ENCODE peak calls at places on chromosomes 5 and 9, in ten cellular contexts. One of them, this sample, is unnamed. For H3K4me1, the result is how much of the 10 kb centered on the place peaks cover.

GRCh38 chr5:133483406-133484090 is 128.8 kb downstream of the FSTL4 start:
- DNase-seq in mesenchymal stem cell: no peak
- DNase-seq in CD8-positive, alpha-beta memory T cell: no peak
- DNase-seq in pancreas: no peak
- DNase-seq in cardiac muscle cell: no peak
- DNase-seq in fibroblast of lung: no peak
- DNase-seq in tibial nerve: no peak
- DNase-seq in tibial artery: peak
- DNase-seq in upper lobe of right lung: no peak
- DNase-seq in mucosa of descending colon: peak
- DNase-seq in this sample: no peak

GRCh38 chr9:137128158-137129088 is 10.5 kb upstream of the GRIN1 start:
- DNase-seq in fibroblast of lung: no peak
- DNase-seq in tibial artery: no peak
- DNase-seq in cardiac muscle cell: no peak
- DNase-seq in mesenchymal stem cell: no peak
- DNase-seq in pancreas: peak
- DNase-seq in mucosa of descending colon: no peak
- DNase-seq in tibial nerve: no peak
- DNase-seq in CD8-positive, alpha-beta memory T cell: peak
- DNase-seq in upper lobe of right lung: no peak
- DNase-seq in this sample: no peak

GRCh38 chr5:130116972-130117371 is 212.7 kb downstream of the CHSY3 start:
- DNase-seq in pancreas: no peak
- DNase-seq in upper lobe of right lung: no peak
- DNase-seq in fibroblast of lung: no peak
- DNase-seq in CD8-positive, alpha-beta memory T cell: no peak
- DNase-seq in tibial nerve: no peak
- DNase-seq in mucosa of descending colon: no peak
- DNase-seq in tibial artery: no peak
- DNase-seq in cardiac muscle cell: no peak
- DNase-seq in mesenchymal stem cell: no peak
- DNase-seq in this sample: no peak

GRCh38 chr5:172502410-172502809 is 48.1 kb upstream of the SH3PXD2B start:
- DNase-seq in mucosa of descending colon: no peak
- DNase-seq in upper lobe of right lung: peak
- DNase-seq in CD8-positive, alpha-beta memory T cell: no peak
- DNase-seq in mesenchymal stem cell: no peak
- DNase-seq in fibroblast of lung: no peak
- DNase-seq in pancreas: no peak
- DNase-seq in tibial artery: no peak
- DNase-seq in cardiac muscle cell: no peak
- DNase-seq in tibial nerve: peak
- DNase-seq in this sample: no peak

GRCh38 chr5:178450121-178450631 is 140.0 kb downstream of the COL23A1 start:
- DNase-seq in mesenchymal stem cell: no peak
- DNase-seq in cardiac muscle cell: no peak
- DNase-seq in tibial nerve: no peak
- DNase-seq in tibial artery: no peak
- DNase-seq in CD8-positive, alpha-beta memory T cell: no peak
- DNase-seq in fibroblast of lung: no peak
- DNase-seq in upper lobe of right lung: no peak
- DNase-seq in mucosa of descending colon: no peak
- DNase-seq in pancreas: no peak
- DNase-seq in this sample: no peak

GRCh38 chr5:683619-684481 is 9.3 kb downstream of the TPPP start:
- DNase-seq in tibial nerve: no peak
- DNase-seq in mesenchymal stem cell: no peak
- DNase-seq in mucosa of descending colon: no peak
- DNase-seq in CD8-positive, alpha-beta memory T cell: no peak
- DNase-seq in upper lobe of right lung: peak
- DNase-seq in pancreas: peak
- DNase-seq in fibroblast of lung: no peak
- DNase-seq in tibial artery: no peak
- DNase-seq in cardiac muscle cell: no peak
- DNase-seq in this sample: no peak

GRCh38 chr9:71349218-71349617 is 227.8 kb upstream of the TRPM3 start:
- DNase-seq in cardiac muscle cell: peak
- DNase-seq in fibroblast of lung: no peak
- DNase-seq in pancreas: no peak
- DNase-seq in tibial artery: no peak
- DNase-seq in mucosa of descending colon: no peak
- DNase-seq in CD8-positive, alpha-beta memory T cell: no peak
- DNase-seq in tibial nerve: no peak
- DNase-seq in mesenchymal stem cell: peak
- DNase-seq in upper lobe of right lung: no peak
- DNase-seq in this sample: peak

GRCh38 chr5:100780376-100780870 is 122.7 kb downstream of the ST8SIA4 start:
- DNase-seq in cardiac muscle cell: no peak
- DNase-seq in pancreas: no peak
- DNase-seq in fibroblast of lung: no peak
- DNase-seq in mucosa of descending colon: no peak
- DNase-seq in tibial nerve: no peak
- DNase-seq in upper lobe of right lung: no peak
- DNase-seq in CD8-positive, alpha-beta memory T cell: peak
- DNase-seq in mesenchymal stem cell: no peak
- DNase-seq in tibial artery: no peak
- DNase-seq in this sample: no peak

GRCh38 chr9:35998333-35998732 is 38.4 kb upstream of the RECK start:
- DNase-seq in CD8-positive, alpha-beta memory T cell: no peak
- DNase-seq in upper lobe of right lung: no peak
- DNase-seq in mesenchymal stem cell: no peak
- DNase-seq in fibroblast of lung: no peak
- DNase-seq in cardiac muscle cell: no peak
- DNase-seq in pancreas: no peak
- DNase-seq in mucosa of descending colon: no peak
- DNase-seq in tibial artery: no peak
- DNase-seq in tibial nerve: no peak
- DNase-seq in this sample: no peak

GRCh38 chr9:19924090-19924489 is 135.3 kb upstream of the SLC24A2 start:
- DNase-seq in mesenchymal stem cell: peak
- DNase-seq in CD8-positive, alpha-beta memory T cell: no peak
- DNase-seq in tibial nerve: no peak
- DNase-seq in upper lobe of right lung: no peak
- DNase-seq in mucosa of descending colon: no peak
- DNase-seq in tibial artery: no peak
- DNase-seq in fibroblast of lung: peak
- DNase-seq in pancreas: no peak
- DNase-seq in cardiac muscle cell: peak
- DNase-seq in this sample: no peak

GRCh38 chr5:135740475-135740874 is 94.0 kb upstream of the SLC25A48 start:
- DNase-seq in fibroblast of lung: no peak
- DNase-seq in tibial artery: no peak
- DNase-seq in tibial nerve: no peak
- DNase-seq in upper lobe of right lung: no peak
- DNase-seq in pancreas: no peak
- DNase-seq in CD8-positive, alpha-beta memory T cell: no peak
- DNase-seq in cardiac muscle cell: no peak
- DNase-seq in mucosa of descending colon: no peak
- DNase-seq in mesenchymal stem cell: no peak
- DNase-seq in this sample: no peak

GRCh38 chr5:14900661-14901461 is 29.3 kb upstream of the ANKH start:
- DNase-seq in pancreas: no peak
- DNase-seq in CD8-positive, alpha-beta memory T cell: no peak
- DNase-seq in tibial artery: no peak
- DNase-seq in mesenchymal stem cell: peak
- DNase-seq in tibial nerve: peak
- DNase-seq in mucosa of descending colon: no peak
- DNase-seq in upper lobe of right lung: no peak
- DNase-seq in fibroblast of lung: peak
- DNase-seq in cardiac muscle cell: peak
- DNase-seq in this sample: no peak

GRCh38 chr5:37777472-37778135 is 62.2 kb downstream of the GDNF start:
- DNase-seq in pancreas: no peak
- DNase-seq in tibial artery: no peak
- DNase-seq in CD8-positive, alpha-beta memory T cell: no peak
- DNase-seq in upper lobe of right lung: no peak
- DNase-seq in tibial nerve: no peak
- DNase-seq in fibroblast of lung: peak
- DNase-seq in mucosa of descending colon: no peak
- DNase-seq in mesenchymal stem cell: peak
- DNase-seq in cardiac muscle cell: peak
- DNase-seq in this sample: no peak

GRCh38 chr5:89595065-89595464 is 712.1 kb upstream of the MEF2C start:
- DNase-seq in mucosa of descending colon: no peak
- DNase-seq in tibial artery: no peak
- DNase-seq in upper lobe of right lung: no peak
- DNase-seq in pancreas: no peak
- DNase-seq in cardiac muscle cell: no peak
- DNase-seq in fibroblast of lung: no peak
- DNase-seq in tibial nerve: no peak
- DNase-seq in CD8-positive, alpha-beta memory T cell: no peak
- DNase-seq in mesenchymal stem cell: no peak
- DNase-seq in this sample: no peak

GRCh38 chr5:153827407-153827806 is 211.3 kb downstream of the FAM114A2 start:
- DNase-seq in pancreas: no peak
- DNase-seq in CD8-positive, alpha-beta memory T cell: no peak
- DNase-seq in upper lobe of right lung: no peak
- DNase-seq in tibial nerve: peak
- DNase-seq in tibial artery: peak
- DNase-seq in mucosa of descending colon: no peak
- DNase-seq in fibroblast of lung: no peak
- DNase-seq in mesenchymal stem cell: no peak
- DNase-seq in cardiac muscle cell: no peak
- DNase-seq in this sample: peak

GRCh38 chr9:134961331-134962064 is 43.8 kb upstream of the FCN1 start:
- DNase-seq in tibial nerve: no peak
- DNase-seq in tibial artery: peak
- DNase-seq in upper lobe of right lung: peak
- DNase-seq in fibroblast of lung: no peak
- DNase-seq in CD8-positive, alpha-beta memory T cell: no peak
- DNase-seq in pancreas: no peak
- DNase-seq in mesenchymal stem cell: no peak
- DNase-seq in cardiac muscle cell: no peak
- DNase-seq in mucosa of descending colon: no peak
- DNase-seq in this sample: no peak

GRCh38 chr5:142568996-142569335 is 116.9 kb downstream of the FGF1 start:
- DNase-seq in mesenchymal stem cell: no peak
- DNase-seq in cardiac muscle cell: no peak
- DNase-seq in mucosa of descending colon: no peak
- DNase-seq in tibial nerve: no peak
- DNase-seq in upper lobe of right lung: no peak
- DNase-seq in fibroblast of lung: no peak
- DNase-seq in pancreas: no peak
- DNase-seq in tibial artery: no peak
- DNase-seq in CD8-positive, alpha-beta memory T cell: no peak
- DNase-seq in this sample: no peak

GRCh38 chr9:34379334-34380033 is 2.8 kb upstream of the MYORG start:
- DNase-seq in CD8-positive, alpha-beta memory T cell: peak
- DNase-seq in pancreas: peak
- DNase-seq in upper lobe of right lung: peak
- DNase-seq in mesenchymal stem cell: peak
- DNase-seq in fibroblast of lung: peak
- DNase-seq in tibial nerve: peak
- DNase-seq in tibial artery: peak
- DNase-seq in cardiac muscle cell: peak
- DNase-seq in mucosa of descending colon: peak
- DNase-seq in this sample: peak

GRCh38 chr5:115179068-115179958 is 9.6 kb upstream of the TRIM36 start:
- DNase-seq in tibial artery: peak
- DNase-seq in fibroblast of lung: no peak
- DNase-seq in mucosa of descending colon: peak
- DNase-seq in pancreas: peak
- DNase-seq in upper lobe of right lung: no peak
- DNase-seq in CD8-positive, alpha-beta memory T cell: no peak
- DNase-seq in mesenchymal stem cell: peak
- DNase-seq in tibial nerve: no peak
- DNase-seq in cardiac muscle cell: no peak
- DNase-seq in this sample: no peak

GRCh38 chr5:131277875-131278795 is 14.3 kb downstream of the CDC42SE2 start:
- DNase-seq in cardiac muscle cell: no peak
- DNase-seq in tibial artery: no peak
- DNase-seq in CD8-positive, alpha-beta memory T cell: no peak
- DNase-seq in pancreas: no peak
- DNase-seq in upper lobe of right lung: no peak
- DNase-seq in tibial nerve: no peak
- DNase-seq in mucosa of descending colon: no peak
- DNase-seq in mesenchymal stem cell: peak
- DNase-seq in fibroblast of lung: no peak
- DNase-seq in this sample: no peak

GRCh38 chr5:134948929-134949328 is 18.8 kb upstream of the CATSPER3 start:
- DNase-seq in mucosa of descending colon: no peak
- DNase-seq in tibial nerve: peak
- DNase-seq in upper lobe of right lung: no peak
- DNase-seq in cardiac muscle cell: peak
- DNase-seq in fibroblast of lung: peak
- DNase-seq in tibial artery: peak
- DNase-seq in CD8-positive, alpha-beta memory T cell: no peak
- DNase-seq in pancreas: no peak
- DNase-seq in mesenchymal stem cell: no peak
- DNase-seq in this sample: peak

GRCh38 chr9:212265-212664 is 2.4 kb upstream of the DOCK8 start:
- DNase-seq in tibial nerve: peak
- DNase-seq in pancreas: no peak
- DNase-seq in CD8-positive, alpha-beta memory T cell: no peak
- DNase-seq in mucosa of descending colon: no peak
- DNase-seq in fibroblast of lung: no peak
- DNase-seq in upper lobe of right lung: no peak
- DNase-seq in tibial artery: no peak
- DNase-seq in cardiac muscle cell: no peak
- DNase-seq in mesenchymal stem cell: no peak
- DNase-seq in this sample: no peak
- H3K4me1 ChIP-seq in tibial nerve: under half
- H3K4me1 ChIP-seq in pancreas: under half
- H3K4me1 ChIP-seq in CD8-positive, alpha-beta memory T cell: under half
- H3K4me1 ChIP-seq in mucosa of descending colon: under half
- H3K4me1 ChIP-seq in fibroblast of lung: under half
- H3K4me1 ChIP-seq in upper lobe of right lung: under half
- H3K4me1 ChIP-seq in tibial artery: under half
- H3K4me1 ChIP-seq in cardiac muscle cell: under half
- H3K4me1 ChIP-seq in mesenchymal stem cell: under half
- H3K4me1 ChIP-seq in this sample: under half

GRCh38 chr9:136062657-136063439 is 32.2 kb downstream of the NACC2 start:
- DNase-seq in fibroblast of lung: no peak
- DNase-seq in tibial nerve: no peak
- DNase-seq in cardiac muscle cell: no peak
- DNase-seq in CD8-positive, alpha-beta memory T cell: no peak
- DNase-seq in pancreas: no peak
- DNase-seq in mucosa of descending colon: no peak
- DNase-seq in tibial artery: peak
- DNase-seq in upper lobe of right lung: peak
- DNase-seq in mesenchymal stem cell: no peak
- DNase-seq in this sample: no peak
- H3K4me1 ChIP-seq in fibroblast of lung: under half
- H3K4me1 ChIP-seq in tibial nerve: under half
- H3K4me1 ChIP-seq in cardiac muscle cell: under half
- H3K4me1 ChIP-seq in CD8-positive, alpha-beta memory T cell: under half
- H3K4me1 ChIP-seq in pancreas: under half
- H3K4me1 ChIP-seq in mucosa of descending colon: under half
- H3K4me1 ChIP-seq in tibial artery: under half
- H3K4me1 ChIP-seq in upper lobe of right lung: under half
- H3K4me1 ChIP-seq in mesenchymal stem cell: under half
- H3K4me1 ChIP-seq in this sample: under half

GRCh38 chr5:9903806-9904205 is 273.7 kb upstream of the TAS2R1 start:
- DNase-seq in tibial artery: no peak
- DNase-seq in pancreas: no peak
- DNase-seq in upper lobe of right lung: no peak
- DNase-seq in tibial nerve: no peak
- DNase-seq in cardiac muscle cell: peak
- DNase-seq in fibroblast of lung: peak
- DNase-seq in CD8-positive, alpha-beta memory T cell: no peak
- DNase-seq in mucosa of descending colon: no peak
- DNase-seq in mesenchymal stem cell: peak
- DNase-seq in this sample: no peak
- H3K4me1 ChIP-seq in tibial artery: under half
- H3K4me1 ChIP-seq in pancreas: under half
- H3K4me1 ChIP-seq in upper lobe of right lung: under half
- H3K4me1 ChIP-seq in tibial nerve: under half
- H3K4me1 ChIP-seq in cardiac muscle cell: under half
- H3K4me1 ChIP-seq in fibroblast of lung: under half
- H3K4me1 ChIP-seq in CD8-positive, alpha-beta memory T cell: under half
- H3K4me1 ChIP-seq in mucosa of descending colon: under half
- H3K4me1 ChIP-seq in mesenchymal stem cell: under half
- H3K4me1 ChIP-seq in this sample: under half

GRCh38 chr9:38158628-38159027 is 89.6 kb upstream of the SHB start:
- DNase-seq in tibial nerve: no peak
- DNase-seq in mesenchymal stem cell: no peak
- DNase-seq in fibroblast of lung: no peak
- DNase-seq in CD8-positive, alpha-beta memory T cell: no peak
- DNase-seq in tibial artery: no peak
- DNase-seq in upper lobe of right lung: no peak
- DNase-seq in cardiac muscle cell: no peak
- DNase-seq in pancreas: no peak
- DNase-seq in mucosa of descending colon: no peak
- DNase-seq in this sample: no peak
- H3K4me1 ChIP-seq in tibial nerve: under half
- H3K4me1 ChIP-seq in mesenchymal stem cell: under half
- H3K4me1 ChIP-seq in fibroblast of lung: under half
- H3K4me1 ChIP-seq in CD8-positive, alpha-beta memory T cell: under half
- H3K4me1 ChIP-seq in tibial artery: under half
- H3K4me1 ChIP-seq in upper lobe of right lung: under half
- H3K4me1 ChIP-seq in cardiac muscle cell: under half
- H3K4me1 ChIP-seq in pancreas: under half
- H3K4me1 ChIP-seq in mucosa of descending colon: under half
- H3K4me1 ChIP-seq in this sample: under half